ENCODE peak calls at places on chromosomes 1 and 21, in ten cellular contexts. M is stomach, L is GM23338, O is GM12891, X is prostate gland, V is sigmoid colon, B is GM12878, U is GM12892, W is H1, S is breast epithelium. J is an unnamed sample.

GRCh38 chr1:231421616-231421970 is 494 bp downstream of the EGLN1 start:
- DNase-seq in W (peak; percentile 71), L (no peak), X (peak; percentile 17), V (peak; percentile 70), S (no peak), B (no peak), U (peak; percentile 13), O (no peak), M (peak; percentile 44), J (no peak)

GRCh38 chr1:226463925-226464598 is 56.2 kb upstream of the PARP1 start:
- DNase-seq in O (no peak), M (no peak), L (no peak), X (no peak), W (no peak), V (no peak), B (no peak), U (no peak), S (no peak), J (no peak)

GRCh38 chr1:1437033-1437903 is 1.8 kb downstream of the VWA1 start:
- DNase-seq in W (no peak), X (no peak), O (no peak), S (no peak), U (no peak), L (no peak), B (no peak), V (no peak), M (no peak), J (peak; percentile 34)

GRCh38 chr1:43241352-43241953 is 28.3 kb upstream of the TMEM125 start:
- DNase-seq in L (no peak), X (peak; percentile 36), U (no peak), V (no peak), B (no peak), S (no peak), O (no peak), M (no peak), W (no peak), J (no peak)

GRCh38 chr1:1086911-1087341 is 12.8 kb upstream of the RNF223 start:
- DNase-seq in U (no peak), X (no peak), M (no peak), B (no peak), V (no peak), W (no peak), O (no peak), S (no peak), L (no peak), J (peak; percentile 23)

GRCh38 chr1:175679931-175680652 is 63.3 kb downstream of the TNR start:
- DNase-seq in B (no peak), X (no peak), W (no peak), L (no peak), U (no peak), V (no peak), M (no peak), S (no peak), O (no peak), J (no peak)

GRCh38 chr1:52436817-52437216 is 32.4 kb downstream of the PRPF38A start:
- DNase-seq in B (no peak), X (no peak), W (no peak), L (peak; percentile 28), S (no peak), U (no peak), M (no peak), V (no peak), O (no peak), J (no peak)

GRCh38 chr21:26918318-26919065 is 48.4 kb downstream of the ADAMTS5 start:
- DNase-seq in V (no peak), M (no peak), X (no peak), S (no peak), L (no peak), B (no peak), W (no peak), O (no peak), U (no peak), J (no peak)

GRCh38 chr1:221739018-221739676 is 2.7 kb downstream of the DUSP10 start:
- DNase-seq in M (no peak), U (no peak), O (no peak), W (no peak), X (no peak), S (no peak), B (no peak), V (no peak), L (no peak), J (no peak)

GRCh38 chr1:229093546-229094336 is 177.2 kb upstream of the RAB4A start:
- DNase-seq in B (no peak), U (no peak), X (peak; percentile 86), W (no peak), V (no peak), O (no peak), S (no peak), M (peak; percentile 79), L (peak; percentile 97), J (no peak)

GRCh38 chr1:227273557-227273956 is 44.7 kb downstream of the CDC42BPA start:
- DNase-seq in W (no peak), U (no peak), L (peak; percentile 85), S (no peak), M (no peak), O (no peak), B (no peak), V (no peak), X (no peak), J (no peak)

DNA sequence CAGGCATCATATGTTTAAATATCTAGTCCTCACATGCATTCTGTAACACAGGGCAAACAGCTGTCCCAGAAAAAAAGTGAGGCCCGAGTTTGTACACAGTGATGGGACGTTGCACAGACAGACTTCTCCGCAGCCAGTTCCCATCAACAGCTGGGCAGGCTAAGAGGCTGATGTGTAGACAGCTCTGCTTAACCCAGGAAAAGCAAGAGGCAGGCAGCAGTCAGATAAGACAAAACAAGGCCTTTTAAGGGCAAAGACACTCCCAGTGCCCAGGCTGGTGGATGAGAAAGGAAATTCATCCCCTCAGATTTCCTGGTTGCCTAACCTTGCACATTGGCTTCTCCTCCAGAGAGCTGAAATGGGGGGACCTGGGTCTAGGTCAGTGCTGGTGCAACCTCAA is 17.2 kb upstream of the PHLDA3 start:
- DNase-seq in O (no peak), B (no peak), V (no peak), X (no peak), M (no peak), L (no peak), U (no peak), S (no peak), W (no peak), J (no peak)
- TF ChIP-seq POLR2AphosphoS5 in O (no peak), B (no peak), V (peak; percentile 27), X (no peak), M (no peak), L (no peak), U (no peak), S (no peak), W (no peak), J (no peak)

GRCh38 chr1:223776075-223776814 is 63.9 kb downstream of the CAPN2 start:
- DNase-seq in B (no peak), V (peak; percentile 40), S (no peak), M (no peak), U (no peak), W (no peak), O (no peak), L (no peak), X (no peak), J (no peak)
- TF ChIP-seq POLR2AphosphoS5 in B (no peak), V (no peak), S (peak; percentile 32), M (peak; percentile 72), U (no peak), W (no peak), O (no peak), L (no peak), X (no peak), J (peak; percentile 12)

DNA sequence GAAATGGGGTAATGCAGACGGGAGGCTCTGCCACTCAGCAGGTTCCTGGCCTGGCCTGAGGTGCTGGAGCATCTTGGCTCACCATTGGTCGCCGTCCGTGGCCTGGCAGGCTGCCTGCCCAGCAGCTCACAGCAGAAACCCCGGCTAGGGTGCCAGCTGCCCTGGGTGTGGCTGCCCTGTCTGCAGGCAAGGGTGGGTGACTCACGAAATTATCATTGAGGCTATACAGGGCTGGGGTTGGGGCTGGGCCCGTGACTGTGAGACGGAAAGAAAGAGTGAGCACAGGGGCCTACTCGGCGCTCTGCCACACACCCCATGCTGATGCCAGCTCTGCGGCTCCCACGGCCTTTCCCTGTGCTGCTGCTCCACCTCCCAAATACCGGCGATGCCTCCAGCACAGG is 8.0 kb upstream of the PKP1 start:
- DNase-seq in W (no peak), M (peak; percentile 87), U (no peak), S (peak; percentile 86), L (no peak), V (no peak), X (peak; percentile 68), O (no peak), B (no peak), J (no peak)
- TF ChIP-seq POLR2AphosphoS5 in W (no peak), M (peak; percentile 63), U (no peak), S (peak; percentile 35), L (no peak), V (no peak), X (peak; percentile 8), O (no peak), B (no peak), J (no peak)

GRCh38 chr1:61451214-61451968 is 273.6 kb downstream of the TM2D1 start:
- DNase-seq in S (no peak), V (no peak), L (no peak), U (no peak), B (no peak), M (no peak), X (no peak), O (no peak), W (no peak), J (no peak)

GRCh38 chr1:61452354-61452990 is 272.5 kb downstream of the TM2D1 start:
- DNase-seq in X (no peak), U (no peak), S (no peak), V (no peak), W (no peak), L (no peak), O (no peak), B (no peak), M (no peak), J (no peak)

GRCh38 chr1:61450454-61451213 is 274.3 kb downstream of the TM2D1 start:
- DNase-seq in U (no peak), S (no peak), X (peak; percentile 43), L (no peak), V (no peak), B (no peak), W (no peak), M (no peak), O (no peak), J (no peak)

GRCh38 chr1:61455400-61455799 is 269.5 kb downstream of the TM2D1 start:
- DNase-seq in S (no peak), W (no peak), V (no peak), M (no peak), B (no peak), L (peak; percentile 43), X (no peak), O (no peak), U (no peak), J (no peak)

DNA sequence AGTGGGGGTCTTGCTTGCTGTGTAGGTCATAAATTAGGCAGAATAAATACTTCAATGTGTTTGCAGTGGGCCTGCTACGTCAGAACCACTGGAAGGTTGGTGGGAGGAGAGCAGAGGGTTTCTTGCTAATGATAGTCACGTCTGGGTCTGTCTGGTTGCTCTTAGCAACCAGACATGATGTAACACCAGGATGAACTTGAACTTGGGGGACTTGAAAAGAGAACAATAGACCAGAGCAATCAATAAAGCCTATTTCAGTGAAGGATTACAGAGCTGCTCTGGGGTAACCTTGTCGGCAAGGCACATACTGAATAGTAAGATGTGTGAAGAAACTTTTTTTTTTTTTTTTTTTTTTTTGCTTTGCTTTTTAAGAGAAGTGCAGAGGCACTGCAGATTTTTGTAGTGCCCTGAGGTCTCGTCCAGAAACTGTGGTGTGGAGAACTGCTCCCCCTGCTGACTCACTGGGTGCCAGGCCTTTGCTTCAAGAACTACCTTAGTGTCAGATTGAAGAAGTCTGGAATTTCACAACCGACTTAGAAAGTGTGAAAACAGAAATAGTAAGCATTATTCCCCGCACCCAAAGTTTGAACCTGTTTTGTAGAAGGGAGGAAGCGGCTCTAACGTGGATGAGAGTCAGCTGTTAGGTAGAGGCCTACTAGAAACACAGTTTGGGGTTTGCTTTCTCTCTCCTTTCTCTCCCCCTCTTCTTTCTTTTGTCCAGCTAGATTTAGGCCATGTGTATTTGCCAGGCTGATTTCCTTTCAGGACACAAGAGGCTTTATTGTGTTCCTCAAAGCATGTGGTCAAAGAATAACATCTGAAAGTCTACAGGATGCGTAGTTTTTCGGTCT is 271.6 kb downstream of the TM2D1 start:
- DNase-seq in S (peak; percentile 85), O (peak; percentile 37), U (peak; percentile 22), B (peak; percentile 15), L (peak; percentile 89), V (peak; percentile 97), W (peak; percentile 76), X (peak; percentile 84), M (peak; percentile 85), J (peak; percentile 75)
- TF ChIP-seq POLR2AphosphoS5 in S (peak; percentile 65), O (no peak), U (no peak), B (no peak), L (no peak), V (peak; percentile 33), W (no peak), X (no peak), M (no peak), J (no peak)